ENCODE peak calls at places on chromosome 20, in seven cellular contexts. L is activated naive CD8-positive, alpha-beta T cell treated with anti-CD3 and anti-CD28 coated beads, Interleukin-2, amount 50 U/mL, for 24 hours; K is EH; J is neural progenitor cell; X is HAP-1; C is iPS DF 19.7; N is SJSA1. Z is an unnamed sample.

GRCh38 chr20:34111057-34111711 is 859 bp downstream of the EIF2S2 start:
- DNase-seq in N (no peak), J (peak), X (peak), K (peak), L (no peak), C (no peak), Z (no peak)

GRCh38 chr20:41540916-41541315 is 77.3 kb downstream of the CHD6 start:
- DNase-seq in J (no peak), L (no peak), X (no peak), K (peak), N (no peak), C (no peak), Z (no peak)

GRCh38 chr20:48285656-48286055 is 500.4 kb upstream of the SULF2 start:
- DNase-seq in J (no peak), C (no peak), L (no peak), K (no peak), X (no peak), N (no peak), Z (no peak)

GRCh38 chr20:2237059-2237458 is 58.7 kb upstream of the TGM3 start:
- DNase-seq in L (no peak), K (peak), C (no peak), X (no peak), J (peak), N (peak), Z (no peak)

GRCh38 chr20:52484438-52484837 is 292.9 kb upstream of the ZFP64 start:
- DNase-seq in L (no peak), X (no peak), K (peak), N (peak), J (no peak), C (no peak), Z (no peak)

GRCh38 chr20:49045440-49046086 is 549 bp upstream of the CSE1L start:
- DNase-seq in X (peak), N (no peak), C (no peak), J (no peak), L (peak), K (peak), Z (peak)

GRCh38 chr20:41560971-41561370 is 57.2 kb downstream of the CHD6 start:
- DNase-seq in K (no peak), J (no peak), C (no peak), X (no peak), L (no peak), N (no peak), Z (no peak)

GRCh38 chr20:57559286-57559627 is 1.7 kb upstream of the PCK1 start:
- DNase-seq in K (no peak), L (no peak), C (no peak), N (no peak), J (no peak), X (no peak), Z (no peak)

GRCh38 chr20:56748476-56749377 is 119.6 kb downstream of the TFAP2C start:
- DNase-seq in J (no peak), K (no peak), N (no peak), X (no peak), L (no peak), C (no peak), Z (no peak)

GRCh38 chr20:35013421-35014411 is 58.0 kb downstream of the MYH7B start:
- DNase-seq in X (no peak), C (no peak), N (no peak), K (no peak), J (no peak), L (no peak), Z (no peak)

GRCh38 chr20:10282930-10283556 is 64.4 kb downstream of the SNAP25 start:
- DNase-seq in C (no peak), L (no peak), J (no peak), X (no peak), N (peak), K (peak), Z (no peak)

GRCh38 chr20:19932170-19932667 is 84.9 kb upstream of the NAA20 start:
- DNase-seq in X (no peak), J (no peak), C (no peak), L (no peak), K (peak), N (no peak), Z (no peak)

GRCh38 chr20:50815162-50815989 is 20.5 kb downstream of the BCAS4 start:
- DNase-seq in K (peak), X (no peak), C (no peak), J (no peak), L (no peak), N (peak), Z (peak)

GRCh38 chr20:57393321-57394086 is 2.3 kb downstream of the RBM38 start:
- DNase-seq in N (no peak), L (no peak), C (no peak), X (no peak), K (no peak), J (no peak), Z (peak)

GRCh38 chr20:63699466-63700198 is 3.2 kb downstream of the TNFRSF6B start:
- DNase-seq in L (no peak), X (peak), C (no peak), J (no peak), N (no peak), K (no peak), Z (no peak)

GRCh38 chr20:25058051-25058796 is at the start of gene ACSS1:
- DNase-seq in K (peak), N (no peak), C (no peak), J (peak), L (peak), X (peak), Z (peak)

GRCh38 chr20:58137651-58138265 is 90.7 kb downstream of the ANKRD60 start:
- DNase-seq in L (no peak), X (no peak), K (no peak), C (no peak), N (peak), J (no peak), Z (no peak)

GRCh38 chr20:24309596-24309995 is 159.8 kb upstream of the SYNDIG1 start:
- DNase-seq in C (no peak), L (no peak), K (peak), N (no peak), J (no peak), X (no peak), Z (no peak)